ENCODE peak calls at places on chromosome 18, in ten cellular contexts. V is cardiac muscle cell, A is small intestine, I is IMR-90, H is nephron progenitor cell, T is KBM-7, L is H7, E is SJSA1, F is kidney tubule cell, D is BJ. Q is an unnamed sample.

GRCh38 chr18:75363446-75364225 is 63.9 kb downstream of the SMIM21 start:
- DNase-seq in L (no peak), T (no peak), A (peak), F (no peak), I (no peak), E (no peak), H (no peak), V (no peak), D (no peak), Q (peak)

GRCh38 chr18:8167036-8167435 is 442.2 kb upstream of the RAB12 start:
- DNase-seq in H (no peak), F (peak), T (no peak), V (no peak), A (no peak), L (no peak), E (no peak), D (no peak), I (no peak), Q (peak)

GRCh38 chr18:23141022-23141999 is 6.0 kb downstream of the CABLES1 start:
- DNase-seq in V (no peak), D (no peak), L (no peak), A (peak), F (peak), E (no peak), T (no peak), I (no peak), H (no peak), Q (peak)

GRCh38 chr18:23065234-23065806 is 70.0 kb upstream of the CABLES1 start:
- DNase-seq in E (no peak), D (no peak), I (no peak), L (no peak), H (no peak), F (no peak), V (no peak), A (no peak), T (no peak), Q (no peak)

GRCh38 chr18:62637807-62638687 is 77.3 kb upstream of the PHLPP1 start:
- DNase-seq in D (no peak), H (no peak), E (peak), F (peak), I (peak), L (peak), T (peak), V (peak), A (peak), Q (peak)

GRCh38 chr18:42412281-42412680 is 457.2 kb downstream of the PIK3C3 start:
- DNase-seq in D (no peak), T (no peak), E (no peak), H (no peak), A (no peak), I (no peak), F (peak), V (peak), L (no peak), Q (no peak)

GRCh38 chr18:67417864-67418523 is 98.5 kb downstream of the DSEL start:
- DNase-seq in H (no peak), F (peak), L (no peak), D (no peak), T (peak), I (peak), A (peak), V (peak), E (peak), Q (peak)

GRCh38 chr18:56083097-56083865 is 495.3 kb upstream of the TCF4 start:
- DNase-seq in L (no peak), I (peak), A (no peak), H (no peak), E (no peak), D (no peak), T (no peak), V (peak), F (no peak), Q (peak)

GRCh38 chr18:72544092-72544886 is at the start of gene CBLN2:
- DNase-seq in A (peak), D (no peak), I (peak), H (peak), F (peak), E (peak), V (peak), T (peak), L (peak), Q (peak)

GRCh38 chr18:22604390-22604985 is 186.8 kb upstream of the CTAGE1 start:
- DNase-seq in T (no peak), L (no peak), A (no peak), I (peak), E (no peak), H (no peak), D (no peak), F (peak), V (peak), Q (peak)

GRCh38 chr18:78980777-78981651 is 1.4 kb downstream of the SALL3 start:
- DNase-seq in T (no peak), L (peak), A (no peak), V (peak), H (peak), E (no peak), I (no peak), F (no peak), D (no peak), Q (no peak)

GRCh38 chr18:31857516-31858106 is 85.3 kb downstream of the TRAPPC8 start:
- DNase-seq in V (no peak), I (no peak), D (no peak), F (no peak), H (no peak), E (no peak), T (peak), L (no peak), A (no peak), Q (no peak)